ENCODE peak calls at places on chromosomes 11 and 22, in six cellular contexts. Q, B, F, P, N and L are unnamed samples.

GRCh38 chr11:26944866-26945664 is 48.8 kb upstream of the FIBIN start:
- DNase-seq in N (no peak), F (no peak), B (no peak), Q (no peak), P (no peak), L (no peak)

GRCh38 chr11:72085836-72086475 is 5.3 kb downstream of the LRRC51 start:
- DNase-seq in P (no peak), B (no peak), N (no peak), F (no peak), Q (no peak), L (no peak)

GRCh38 chr11:46513934-46514342 is 79.9 kb downstream of the AMBRA1 start:
- DNase-seq in F (peak; percentile 39), N (peak; percentile 60), Q (no peak), P (peak; percentile 24), B (no peak), L (no peak)

GRCh38 chr11:121249039-121249663 is 43.4 kb upstream of the SC5D start:
- DNase-seq in F (no peak), Q (no peak), P (no peak), B (no peak), N (no peak), L (peak; percentile 57)

GRCh38 chr11:2293396-2294339 is 8.1 kb downstream of the C11orf21 start:
- DNase-seq in F (no peak), N (no peak), P (peak; percentile 8), Q (peak; percentile 28), B (no peak), L (no peak)

GRCh38 chr22:21780259-21780658 is 44.7 kb upstream of the YPEL1 start:
- DNase-seq in B (no peak), N (no peak), P (no peak), F (no peak), Q (no peak), L (no peak)

GRCh38 chr22:23862103-23862502 is 4.4 kb downstream of the SLC2A11 start:
- DNase-seq in B (no peak), Q (no peak), P (no peak), N (peak; percentile 40), F (no peak), L (peak; percentile 46)

GRCh38 chr11:10696797-10697620 is 3.5 kb upstream of the IRAG1 start:
- DNase-seq in N (no peak), B (no peak), F (no peak), P (no peak), Q (no peak), L (no peak)

GRCh38 chr11:75244052-75244814 is 3.7 kb downstream of the TPBGL start:
- DNase-seq in P (no peak), B (no peak), Q (no peak), N (no peak), F (no peak), L (no peak)

GRCh38 chr11:17735823-17736772 is 1.5 kb downstream of the KCNC1 start:
- DNase-seq in Q (no peak), B (peak; percentile 45), P (no peak), N (no peak), F (no peak), L (no peak)

GRCh38 chr11:27420722-27421572 is 51.6 kb downstream of the LGR4 start:
- DNase-seq in Q (no peak), F (no peak), P (no peak), N (no peak), B (no peak), L (no peak)

GRCh38 chr11:108069947-108070346 is 51.4 kb upstream of the ACAT1 start:
- DNase-seq in P (no peak), B (no peak), F (no peak), Q (no peak), N (no peak), L (no peak)

GRCh38 chr11:71542856-71543743 is 5.1 kb upstream of the KRTAP5-9 start:
- DNase-seq in F (no peak), B (no peak), P (no peak), N (no peak), Q (no peak), L (no peak)

GRCh38 chr22:35425971-35426800 is 26.2 kb downstream of the MCM5 start:
- DNase-seq in Q (no peak), F (no peak), B (no peak), P (no peak), N (no peak), L (no peak)

GRCh38 chr11:60700689-60701508 is 1.5 kb downstream of the MS4A8 start:
- DNase-seq in N (no peak), B (no peak), P (no peak), Q (no peak), F (no peak), L (no peak)

GRCh38 chr11:3153291-3153861 is 11.7 kb downstream of the OSBPL5 start:
- DNase-seq in B (no peak), N (peak; percentile 44), F (peak; percentile 70), Q (peak; percentile 68), P (peak; percentile 80), L (no peak)

GRCh38 chr11:88206746-88207145 is 31.5 kb upstream of the RAB38 start:
- DNase-seq in P (no peak), B (no peak), N (no peak), F (no peak), Q (no peak), L (no peak)

GRCh38 chr11:132888226-132888625 is 644.1 kb downstream of the OPCML start:
- DNase-seq in P (no peak), F (no peak), B (no peak), Q (no peak), N (no peak), L (no peak)

GRCh38 chr11:2825886-2826678 is 59.5 kb downstream of the CDKN1C start:
- DNase-seq in N (peak; percentile 69), B (no peak), P (peak; percentile 92), Q (peak; percentile 66), F (peak; percentile 91), L (peak; percentile 80)

DNA sequence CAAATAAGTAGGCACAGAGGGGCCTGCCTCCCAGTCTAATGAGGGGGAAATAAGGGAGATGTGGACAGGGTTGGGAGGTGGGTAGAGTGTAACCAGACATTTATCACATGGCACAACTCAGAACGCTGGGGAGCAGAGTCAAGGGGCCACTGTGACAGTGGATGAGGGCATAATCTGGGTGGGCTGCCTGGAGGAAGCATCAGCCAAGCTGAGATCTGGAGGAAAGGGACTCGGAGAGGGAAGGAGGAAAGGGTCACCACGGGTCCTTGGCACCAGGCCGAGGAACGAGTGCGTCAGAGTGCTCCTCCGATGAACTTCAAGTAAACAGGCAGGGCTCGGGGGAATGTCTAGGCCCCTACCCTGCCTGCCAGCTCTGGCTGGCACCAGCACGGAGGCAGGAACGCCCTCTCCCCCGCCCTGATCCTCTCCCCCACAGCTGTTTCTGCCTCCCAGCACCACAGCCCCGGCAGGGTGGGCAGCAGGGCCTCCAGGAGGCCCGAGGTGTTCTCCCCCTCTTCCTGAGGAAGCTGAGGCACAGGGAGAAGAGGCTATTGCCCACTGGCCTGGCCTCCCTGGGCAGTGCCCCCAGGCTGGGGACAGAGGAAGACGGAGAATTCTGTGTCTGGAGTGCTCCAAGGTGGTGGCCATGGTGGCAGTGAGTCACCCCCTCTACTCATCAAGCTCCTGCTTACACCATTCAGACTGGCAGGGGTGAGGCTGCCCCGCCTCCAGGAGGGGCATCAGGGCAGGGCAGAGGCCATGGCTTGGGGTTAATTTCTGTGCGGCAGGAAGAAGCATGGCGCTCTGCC is 4.2 kb downstream of the ALDH3B1 start:
- DNase-seq in B (no peak), P (peak; percentile 55), F (peak; percentile 67), Q (peak; percentile 83), N (peak; percentile 92), L (peak; percentile 97)
- H3K4me3 ChIP-seq in B (no peak overlapping the region), P (no peak overlapping the region), F (no peak overlapping the region), Q (no peak overlapping the region), N (peak overlapping the region; percentile 14), L (peak overlapping the region; percentile 9)

GRCh38 chr22:37242395-37242918 is 1.6 kb downstream of the RAC2 start:
- DNase-seq in N (peak; percentile 21), Q (peak; percentile 92), F (no peak), P (no peak), B (peak; percentile 94), L (no peak)

GRCh38 chr22:37244114-37244921 is at the start of gene RAC2:
- DNase-seq in B (peak; percentile 93), P (peak; percentile 29), F (no peak), N (peak; percentile 50), Q (peak; percentile 96), L (no peak)

GRCh38 chr22:37243402-37244113 is 511 bp downstream of the RAC2 start:
- DNase-seq in P (no peak), N (no peak), B (no peak), F (no peak), Q (no peak), L (no peak)

GRCh38 chr22:37245740-37246139 is 1.7 kb upstream of the RAC2 start:
- DNase-seq in B (no peak), N (no peak), P (no peak), Q (no peak), F (no peak), L (no peak)

GRCh38 chr22:37244922-37245722 is 1.1 kb upstream of the RAC2 start:
- DNase-seq in P (no peak), N (no peak), Q (peak; percentile 67), F (no peak), B (no peak), L (no peak)
- H3K4me3 ChIP-seq in P (no peak overlapping the region), N (no peak overlapping the region), Q (no peak overlapping the region), F (no peak overlapping the region), B (peak overlapping the region; percentile 100), L (no peak overlapping the region)

DNA sequence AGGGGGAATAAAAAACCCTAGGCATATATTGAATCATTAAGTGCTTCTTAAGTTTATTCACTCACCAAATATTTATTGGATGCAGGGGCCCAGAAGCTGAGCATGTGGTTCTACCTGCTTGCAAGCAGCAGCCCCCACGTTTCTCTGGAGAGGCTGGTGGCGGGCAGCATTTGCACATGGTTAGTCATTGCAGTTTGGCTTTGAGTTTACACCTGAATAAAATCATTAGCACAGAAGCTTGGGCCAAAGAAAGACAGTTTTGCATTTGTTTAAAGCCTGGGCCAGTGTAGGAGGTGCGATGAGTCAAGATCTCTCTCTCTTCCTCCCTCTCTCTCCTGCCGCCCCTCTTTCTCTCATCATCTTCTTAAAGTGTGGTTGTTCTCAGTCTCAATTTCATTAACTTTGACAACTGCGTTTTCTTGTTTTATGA is 72.6 kb downstream of the C22orf31 start:
- DNase-seq in Q (no peak), B (no peak), N (no peak), P (peak; percentile 54), F (no peak), L (peak; percentile 46)
- H3K4me3 ChIP-seq in Q (no peak overlapping the region), B (no peak overlapping the region), N (no peak overlapping the region), P (no peak overlapping the region), F (no peak overlapping the region), L (no peak overlapping the region)

GRCh38 chr11:57646756-57647303 is 2.9 kb downstream of the YPEL4 start:
- DNase-seq in N (no peak), B (no peak), F (no peak), Q (no peak), P (no peak), L (no peak)

GRCh38 chr11:57647960-57648776 is 1.5 kb downstream of the YPEL4 start:
- DNase-seq in B (no peak), N (no peak), F (no peak), P (no peak), Q (no peak), L (no peak)

GRCh38 chr11:57645716-57646085 is 4.0 kb downstream of the YPEL4 start:
- DNase-seq in Q (no peak), P (no peak), N (no peak), F (no peak), B (no peak), L (no peak)

GRCh38 chr11:57646221-57646620 is 3.5 kb downstream of the YPEL4 start:
- DNase-seq in N (no peak), Q (no peak), B (no peak), P (no peak), F (no peak), L (no peak)

DNA sequence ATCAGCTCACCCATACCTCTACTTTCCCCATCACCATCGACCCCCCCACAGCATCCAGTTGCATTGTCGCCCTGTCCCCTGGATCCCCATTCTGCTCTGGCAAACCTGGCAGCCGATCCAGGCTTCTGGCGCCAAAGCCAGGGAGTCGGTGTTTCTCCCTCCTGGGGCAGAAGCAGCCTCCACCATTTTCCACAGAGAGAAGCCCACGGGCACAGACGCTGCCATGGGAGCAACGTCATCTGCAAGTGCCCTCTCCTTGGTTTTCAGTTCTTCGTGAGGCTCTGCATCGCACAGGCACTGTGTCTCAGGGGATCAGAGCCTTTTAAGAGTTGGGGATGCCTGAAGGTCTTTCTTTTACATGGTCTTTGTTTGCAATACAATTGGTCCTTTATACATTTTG is 2.3 kb downstream of the YPEL4 start:
- DNase-seq in Q (no peak), B (no peak), N (no peak), F (no peak), P (no peak), L (no peak)
- H3K4me3 ChIP-seq in Q (no peak overlapping the region), B (no peak overlapping the region), N (no peak overlapping the region), F (peak overlapping the region; percentile 10), P (no peak overlapping the region), L (no peak overlapping the region)